ENCODE peak calls at places on chromosomes 7 and 10, in ten cellular contexts. U is globus pallidus, R is fibroblast of lung, Z is germinal center, E is mucosa of descending colon, O is nephron progenitor cell, P is body of pancreas, M is GM20000, I is GM12891, T is ELF-1. N is an unnamed sample.

GRCh38 chr10:6722616-6723004 is 142.5 kb upstream of the PRKCQ start:
- DNase-seq in Z (no peak), P (no peak), O (no peak), I (no peak), M (no peak), T (no peak), R (peak; percentile 52), U (no peak), E (no peak), N (no peak)

GRCh38 chr10:48598243-48598935 is 6.5 kb downstream of the ARHGAP22 start:
- DNase-seq in R (no peak), T (no peak), I (no peak), M (no peak), E (peak; percentile 46), U (peak; percentile 97), Z (no peak), P (no peak), O (no peak), N (no peak)

GRCh38 chr7:92678291-92678920 is 88.2 kb upstream of the FAM133B start:
- DNase-seq in M (no peak), E (no peak), T (no peak), I (no peak), U (no peak), Z (no peak), R (no peak), P (no peak), O (no peak), N (no peak)

GRCh38 chr7:2476776-2477446 is 713 bp upstream of the GRIFIN start:
- DNase-seq in U (no peak), E (no peak), O (no peak), T (no peak), P (no peak), M (no peak), R (no peak), Z (no peak), I (no peak), N (no peak)

GRCh38 chr7:132251327-132251659 is 325.0 kb downstream of the PLXNA4 start:
- DNase-seq in Z (no peak), E (peak; percentile 89), R (no peak), U (peak; percentile 90), I (no peak), T (peak; percentile 48), O (no peak), M (no peak), P (peak; percentile 94), N (no peak)

GRCh38 chr7:134374291-134374690 is 57.6 kb upstream of the SLC35B4 start:
- DNase-seq in T (no peak), I (no peak), U (no peak), E (no peak), O (no peak), M (no peak), Z (no peak), P (no peak), R (no peak), N (no peak)

GRCh38 chr7:137337902-137338301 is 5.6 kb downstream of the PTN start:
- DNase-seq in Z (no peak), O (no peak), R (no peak), T (peak; percentile 28), U (no peak), E (no peak), I (no peak), P (no peak), M (no peak), N (no peak)

GRCh38 chr7:115477193-115477651 is 553.3 kb downstream of the TFEC start:
- DNase-seq in O (peak; percentile 74), P (peak; percentile 13), E (peak; percentile 53), R (peak; percentile 38), M (no peak), I (no peak), U (no peak), Z (no peak), T (peak; percentile 23), N (no peak)

GRCh38 chr7:6057316-6058128 is 26.3 kb downstream of the ANKRD61 start:
- DNase-seq in U (no peak), Z (no peak), E (no peak), T (peak; percentile 56), P (no peak), M (no peak), R (no peak), I (no peak), O (no peak), N (no peak)

GRCh38 chr10:93384006-93384405 is 98.1 kb downstream of the MYOF start:
- DNase-seq in O (no peak), E (no peak), P (no peak), I (no peak), Z (no peak), T (peak; percentile 79), R (no peak), M (no peak), U (no peak), N (no peak)

GRCh38 chr10:109726473-109726872 is 196.8 kb downstream of the XPNPEP1 start:
- DNase-seq in M (no peak), E (no peak), U (no peak), P (peak; percentile 13), T (no peak), R (no peak), O (no peak), I (no peak), Z (no peak), N (no peak)

GRCh38 chr7:74083928-74084721 is 521 bp downstream of the LIMK1 start:
- DNase-seq in Z (no peak), R (peak; percentile 62), T (peak; percentile 40), I (no peak), E (no peak), U (no peak), M (no peak), O (no peak), P (peak; percentile 32), N (no peak)

GRCh38 chr10:118926441-118926840 is 103.1 kb upstream of the NANOS1 start:
- DNase-seq in I (no peak), U (no peak), R (no peak), Z (no peak), P (no peak), T (no peak), E (no peak), M (no peak), O (no peak), N (no peak)

GRCh38 chr7:9719721-9720120 is 1254.0 kb upstream of the PHF14 start:
- DNase-seq in U (no peak), I (no peak), E (no peak), T (no peak), R (no peak), P (no peak), O (no peak), Z (no peak), M (no peak), N (no peak)

GRCh38 chr7:91291302-91291701 is 27.1 kb downstream of the FZD1 start:
- DNase-seq in T (no peak), P (no peak), Z (no peak), R (no peak), U (no peak), M (no peak), O (no peak), E (no peak), I (no peak), N (no peak)

GRCh38 chr10:91925022-91925320 is 1.4 kb downstream of the BTAF1 start:
- DNase-seq in E (no peak), T (no peak), R (no peak), U (no peak), M (no peak), O (no peak), P (no peak), Z (no peak), I (no peak), N (no peak)

N was measured in fibroblast of the conjunctiva.